ENCODE peak calls at places on chromosomes 6 and 20, in four cellular contexts. C, E, T and Q are unnamed samples.

GRCh38 chr20:57633945-57634491 is 13.8 kb upstream of the ZBP1 start:
- DNase-seq in E (no peak), T (no peak), C (no peak), Q (no peak)

GRCh38 chr6:73577605-73578160 is 56.9 kb upstream of the EEF1A1 start:
- DNase-seq in E (no peak), C (no peak), T (no peak), Q (no peak)

GRCh38 chr20:56518126-56518525 is 6.4 kb upstream of the FAM209A start:
- DNase-seq in C (no peak), E (no peak), T (no peak), Q (no peak)

GRCh38 chr6:31620586-31621319 is at the start of gene PRRC2A:
- DNase-seq in T (peak), C (no peak), E (peak), Q (no peak)

GRCh38 chr6:149560736-149561135 is 5.4 kb upstream of the GINM1 start:
- DNase-seq in E (peak), T (no peak), C (no peak), Q (no peak)

GRCh38 chr6:132530293-132530974 is 7.6 kb upstream of the TAAR9 start:
- DNase-seq in E (peak), T (peak), C (peak), Q (peak)

GRCh38 chr20:62922451-62922921 is 3.8 kb downstream of the DIDO1 start:
- DNase-seq in E (no peak), T (no peak), C (no peak), Q (no peak)

GRCh38 chr20:58216334-58216733 is 12.1 kb downstream of the ANKRD60 start:
- DNase-seq in C (no peak), E (no peak), T (no peak), Q (no peak)

GRCh38 chr20:17708675-17709360 is 9.1 kb downstream of the BANF2 start:
- DNase-seq in C (no peak), T (no peak), E (no peak), Q (no peak)

GRCh38 chr6:166626177-166627038 is 643 bp downstream of the RPS6KA2 start:
- DNase-seq in C (no peak), T (no peak), E (peak), Q (no peak)

GRCh38 chr20:45359406-45360148 is 3.4 kb upstream of the SYS1 start:
- DNase-seq in E (no peak), T (no peak), C (peak), Q (no peak)

GRCh38 chr6:53702316-53702715 is 36.8 kb upstream of the KLHL31 start:
- DNase-seq in C (no peak), E (no peak), T (no peak), Q (no peak)

GRCh38 chr20:20664795-20665194 is 47.6 kb downstream of the RALGAPA2 start:
- DNase-seq in E (peak), C (peak), T (no peak), Q (no peak)

GRCh38 chr6:31776961-31777666 is at the start of gene VWA7:
- DNase-seq in C (peak), T (peak), E (peak), Q (peak)

GRCh38 chr6:157670466-157671186 is 152.4 kb upstream of the SNX9 start:
- DNase-seq in E (no peak), T (no peak), C (no peak), Q (no peak)

GRCh38 chr6:63802606-63803206 is 167.1 kb downstream of the PHF3 start:
- DNase-seq in T (peak), C (peak), E (peak), Q (no peak)

GRCh38 chr6:156309017-156309416 is 468.2 kb upstream of the ARID1B start:
- DNase-seq in T (no peak), C (no peak), E (no peak), Q (no peak)

GRCh38 chr6:11197175-11197535 is 35.3 kb downstream of the NEDD9 start:
- DNase-seq in C (no peak), E (no peak), T (no peak), Q (no peak)

GRCh38 chr6:6713660-6714446 is 125.3 kb downstream of the LY86 start:
- DNase-seq in E (peak), C (no peak), T (no peak), Q (no peak)

GRCh38 chr6:47103931-47104330 is 61.8 kb upstream of the ADGRF1 start:
- DNase-seq in E (no peak), C (no peak), T (no peak), Q (no peak)

GRCh38 chr20:59322813-59323469 is 22.5 kb downstream of the EDN3 start:
- DNase-seq in C (no peak), E (no peak), T (no peak), Q (no peak)

GRCh38 chr6:110053395-110054240 is 75.5 kb downstream of the GPR6 start:
- DNase-seq in E (peak), T (peak), C (peak), Q (no peak)

GRCh38 chr6:105332576-105332975 is 70.3 kb downstream of the PREP start:
- DNase-seq in E (no peak), C (no peak), T (no peak), Q (no peak)

GRCh38 chr6:139597781-139598368 is 223.4 kb upstream of the CITED2 start:
- DNase-seq in T (no peak), C (peak), E (no peak), Q (no peak)

GRCh38 chr20:24959591-24960301 is 10.7 kb downstream of the CST7 start:
- DNase-seq in C (no peak), T (no peak), E (no peak), Q (no peak)

GRCh38 chr6:31882344-31882743 is 3.5 kb upstream of the SLC44A4 start:
- DNase-seq in C (no peak), E (no peak), T (no peak), Q (no peak)

GRCh38 chr20:45450097-45450818 is 19.3 kb upstream of the WFDC2 start:
- DNase-seq in T (peak), C (peak), E (peak), Q (no peak)

GRCh38 chr6:118659513-118660217 is 8.3 kb upstream of the CEP85L start:
- DNase-seq in T (no peak), E (no peak), C (no peak), Q (no peak)

GRCh38 chr6:159727717-159728440 is 573 bp downstream of the WTAP start:
- DNase-seq in E (no peak), T (no peak), C (peak), Q (no peak)

GRCh38 chr6:3797231-3798200 is 46.0 kb upstream of the PXDC1 start:
- DNase-seq in T (no peak), C (peak), E (no peak), Q (no peak)

GRCh38 chr6:44828780-44829179 is 441.3 kb downstream of the CDC5L start:
- DNase-seq in E (no peak), C (no peak), T (no peak), Q (no peak)

GRCh38 chr6:84460491-84460890 is 233.0 kb upstream of the CEP162 start:
- DNase-seq in C (no peak), T (no peak), E (no peak), Q (no peak)

GRCh38 chr6:43434001-43434400 is 6.7 kb downstream of the ABCC10 start:
- DNase-seq in C (no peak), E (no peak), T (no peak), Q (no peak)
- TF ChIP-seq YY1 in C (no peak), E (no peak), T (no peak), Q (no peak)

GRCh38 chr20:22974354-22974753 is 60.8 kb upstream of the SSTR4 start:
- DNase-seq in C (peak), T (peak), E (no peak), Q (no peak)
- TF ChIP-seq FOXM1 in C (no peak), T (no peak), E (no peak), Q (no peak)

DNA sequence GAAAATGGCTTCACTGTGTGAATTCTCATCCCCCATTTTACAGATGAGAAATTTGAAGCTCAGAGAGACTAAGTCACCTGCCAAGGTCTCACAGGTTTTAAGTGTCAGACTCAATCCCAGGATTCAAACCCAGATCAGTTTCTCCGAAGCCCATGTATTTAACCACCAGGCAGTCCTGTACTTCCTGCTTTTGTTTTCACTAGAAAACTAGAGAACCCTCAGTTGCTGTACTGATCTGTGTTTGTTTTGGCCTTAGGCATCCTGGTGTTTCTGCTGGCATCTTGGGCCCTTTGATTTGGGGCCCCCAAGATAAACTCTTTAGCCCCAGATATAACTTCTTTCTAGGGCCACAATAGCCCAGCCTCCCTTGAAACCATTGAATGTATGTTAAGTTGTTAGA is 36.5 kb downstream of the PPP1R16B start:
- DNase-seq in T (no peak), C (no peak), E (no peak), Q (no peak)
- TF ChIP-seq YY1 in T (no peak), C (no peak), E (no peak), Q (no peak)

DNA sequence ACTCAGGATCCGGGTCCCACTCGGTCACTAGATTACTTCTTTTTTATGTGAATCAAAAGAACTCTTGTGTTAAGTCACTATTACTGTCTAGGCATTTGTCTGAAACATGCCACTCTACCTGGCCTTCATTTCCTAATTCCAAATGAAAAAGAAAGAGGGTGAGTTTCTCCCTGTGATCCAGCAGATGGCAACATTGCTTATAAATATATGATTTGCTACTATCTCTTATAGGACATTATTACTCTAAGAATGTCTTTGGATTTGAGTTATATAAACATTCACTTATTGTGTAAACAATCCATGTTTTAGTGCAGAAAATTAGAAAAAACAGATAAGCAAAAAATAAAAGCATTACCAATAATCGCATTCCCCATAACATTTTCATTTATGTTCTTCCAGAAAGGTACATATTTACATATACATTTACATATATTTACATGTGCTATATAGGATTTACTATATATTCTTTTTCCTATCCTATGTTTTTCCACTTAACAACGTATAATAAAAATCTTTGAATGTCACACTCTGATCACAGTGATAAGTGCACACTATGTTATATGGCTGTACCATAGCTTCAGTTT is 66.9 kb downstream of the FAXC start:
- DNase-seq in E (peak), T (peak), C (no peak), Q (no peak)
- TF ChIP-seq FOXM1 in E (no peak), T (no peak), C (no peak), Q (no peak)

DNA sequence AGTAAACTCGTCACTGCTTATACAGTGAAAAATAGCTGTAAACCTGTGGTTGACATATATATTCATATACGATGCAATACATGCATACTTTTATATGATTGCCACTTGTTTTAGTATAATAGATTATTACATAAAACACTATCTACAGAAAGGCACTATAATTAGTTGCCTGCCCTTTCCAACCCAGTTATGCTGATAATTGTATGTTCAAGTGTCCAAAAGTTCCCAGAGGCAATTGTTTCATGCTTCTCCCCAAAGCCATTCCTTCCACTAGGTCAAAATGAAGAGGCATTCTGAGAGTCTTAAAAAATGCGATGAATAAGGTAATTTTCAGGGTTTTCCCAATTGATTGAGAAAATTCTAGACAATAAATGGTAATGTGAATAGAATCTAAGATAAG is 434.6 kb downstream of the LMBRD1 start:
- DNase-seq in E (no peak), C (no peak), T (no peak), Q (no peak)
- TF ChIP-seq YY1 in E (no peak), C (no peak), T (no peak), Q (no peak)

GRCh38 chr6:108968746-108969316 is 120.6 kb downstream of the ARMC2 start:
- DNase-seq in C (no peak), T (no peak), E (no peak), Q (no peak)

GRCh38 chr6:108968325-108968724 is 120.1 kb downstream of the ARMC2 start:
- DNase-seq in T (no peak), E (no peak), C (no peak), Q (no peak)

GRCh38 chr6:108969776-108970175 is 121.6 kb downstream of the ARMC2 start:
- DNase-seq in T (no peak), E (no peak), C (no peak), Q (no peak)

GRCh38 chr6:108974201-108974600 is 120.4 kb downstream of the SESN1 start:
- DNase-seq in E (no peak), C (no peak), T (no peak), Q (no peak)
- TF ChIP-seq FOXM1 in E (no peak), C (no peak), T (no peak), Q (no peak)

DNA sequence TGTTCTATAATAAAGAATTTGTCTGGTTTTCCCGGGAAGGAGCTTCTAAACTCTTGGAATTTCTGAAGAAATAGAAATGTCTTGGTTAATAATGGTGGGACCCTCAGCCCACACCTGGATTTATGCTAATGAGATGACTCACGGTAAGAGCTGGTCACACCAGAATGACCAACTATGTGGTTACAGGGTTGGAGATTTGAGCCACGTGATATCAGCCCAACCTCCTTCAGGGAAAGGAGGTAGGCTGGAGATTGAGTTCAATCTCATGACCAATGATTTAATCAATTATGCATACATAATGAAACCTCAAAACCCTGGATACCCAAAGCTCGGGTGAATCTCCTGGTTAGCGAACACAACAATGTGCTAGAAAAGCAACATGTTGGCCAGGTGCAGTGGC is 22.1 kb upstream of the CDKN1A start:
- DNase-seq in C (no peak), T (no peak), E (no peak), Q (no peak)
- TF ChIP-seq YY1 in C (no peak), T (no peak), E (no peak), Q (no peak)

DNA sequence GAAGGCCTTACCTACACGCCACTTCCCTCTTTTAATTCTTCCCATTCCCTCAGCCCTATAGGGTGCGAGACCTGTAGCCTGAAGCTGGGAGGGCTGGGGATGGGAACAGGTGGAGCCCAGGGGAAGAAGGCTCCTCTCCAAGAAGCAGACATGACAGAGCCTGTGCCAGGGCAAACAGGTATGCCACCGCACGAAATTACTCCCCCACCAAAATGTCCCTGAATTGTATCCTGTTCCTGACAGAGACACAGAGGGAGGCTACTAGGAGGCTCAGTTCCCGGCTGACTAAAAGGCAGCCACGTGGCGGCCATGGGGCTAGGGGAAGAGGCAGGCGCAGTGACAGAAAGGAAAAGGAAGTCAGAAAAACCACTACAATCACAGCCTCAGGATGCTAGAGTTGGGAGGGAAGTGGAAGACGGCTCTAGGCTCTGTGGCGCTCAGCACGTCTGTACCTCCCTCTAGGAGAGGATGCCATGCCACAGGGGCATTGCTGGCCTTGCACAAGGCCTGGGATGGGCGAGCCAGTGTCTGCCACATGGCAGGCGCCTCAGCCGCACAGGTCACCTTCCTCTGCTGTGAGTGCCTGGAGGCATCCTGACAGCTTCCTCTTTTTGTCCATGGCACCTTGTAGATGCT is 27.7 kb downstream of the TFEB start:
- DNase-seq in E (no peak), C (no peak), T (no peak), Q (no peak)
- TF ChIP-seq FOXM1 in E (no peak), C (no peak), T (no peak), Q (no peak)